ENCODE peak calls at places on chromosomes 2 and 18, in four cellular contexts. One of them, this sample, is unnamed.
A peak's percentile ranks its signal among the peaks of the same experiment; 100 is the strongest.

GRCh38 chr2:116223912-116224311 is 1590.6 kb upstream of the DDX18 start:
- DNase-seq in fibroblast of pulmonary artery: no peak
- DNase-seq in brain microvascular endothelial cell: no peak
- DNase-seq in fibroblast of lung: no peak
- DNase-seq in this sample: no peak

GRCh38 chr18:26992920-26993319 is 127.4 kb upstream of the AQP4 start:
- DNase-seq in fibroblast of pulmonary artery: no peak
- DNase-seq in brain microvascular endothelial cell: no peak
- DNase-seq in fibroblast of lung: no peak
- DNase-seq in this sample: no peak

GRCh38 chr2:174615951-174616436 is 18.4 kb upstream of the WIPF1 start:
- DNase-seq in fibroblast of pulmonary artery: peak; percentile 82
- DNase-seq in brain microvascular endothelial cell: peak; percentile 73
- DNase-seq in fibroblast of lung: peak; percentile 38
- DNase-seq in this sample: peak; percentile 68

GRCh38 chr2:65367517-65367916 is 64.9 kb downstream of the SPRED2 start:
- DNase-seq in fibroblast of pulmonary artery: peak; percentile 95
- DNase-seq in brain microvascular endothelial cell: peak; percentile 92
- DNase-seq in fibroblast of lung: peak; percentile 93
- DNase-seq in this sample: peak; percentile 87

GRCh38 chr2:213274143-213274542 is 10.1 kb upstream of the SPAG16 start:
- DNase-seq in fibroblast of pulmonary artery: no peak
- DNase-seq in brain microvascular endothelial cell: no peak
- DNase-seq in fibroblast of lung: no peak
- DNase-seq in this sample: no peak

GRCh38 chr18:7023581-7023980 is 94.0 kb downstream of the LAMA1 start:
- DNase-seq in fibroblast of pulmonary artery: no peak
- DNase-seq in brain microvascular endothelial cell: no peak
- DNase-seq in fibroblast of lung: no peak
- DNase-seq in this sample: no peak

GRCh38 chr18:44859263-44859662 is 178.6 kb downstream of the SETBP1 start:
- DNase-seq in fibroblast of pulmonary artery: no peak
- DNase-seq in brain microvascular endothelial cell: no peak
- DNase-seq in fibroblast of lung: no peak
- DNase-seq in this sample: no peak

GRCh38 chr2:65991864-65992554 is 442.9 kb upstream of the MEIS1 start:
- DNase-seq in fibroblast of pulmonary artery: no peak
- DNase-seq in brain microvascular endothelial cell: no peak
- DNase-seq in fibroblast of lung: no peak
- DNase-seq in this sample: no peak

GRCh38 chr2:172293952-172294351 is 133.4 kb upstream of the ITGA6 start:
- DNase-seq in fibroblast of pulmonary artery: peak; percentile 80
- DNase-seq in brain microvascular endothelial cell: peak; percentile 40
- DNase-seq in fibroblast of lung: peak; percentile 81
- DNase-seq in this sample: no peak

GRCh38 chr18:34491719-34492118 is 218.4 kb upstream of the DTNA start:
- DNase-seq in fibroblast of pulmonary artery: no peak
- DNase-seq in brain microvascular endothelial cell: no peak
- DNase-seq in fibroblast of lung: no peak
- DNase-seq in this sample: no peak

GRCh38 chr2:240711296-240711695 is 19.6 kb downstream of the AQP12A start:
- DNase-seq in fibroblast of pulmonary artery: no peak
- DNase-seq in brain microvascular endothelial cell: no peak
- DNase-seq in fibroblast of lung: no peak
- DNase-seq in this sample: no peak

GRCh38 chr2:204604061-204604460 is 58.8 kb downstream of the PARD3B start:
- DNase-seq in fibroblast of pulmonary artery: peak; percentile 35
- DNase-seq in brain microvascular endothelial cell: peak; percentile 11
- DNase-seq in fibroblast of lung: no peak
- DNase-seq in this sample: peak; percentile 13

GRCh38 chr2:23530909-23531276 is 145.9 kb downstream of the KLHL29 start:
- DNase-seq in fibroblast of pulmonary artery: no peak
- DNase-seq in brain microvascular endothelial cell: no peak
- DNase-seq in fibroblast of lung: no peak
- DNase-seq in this sample: no peak

GRCh38 chr2:98985905-98986666 is 50.1 kb upstream of the CRACDL start:
- DNase-seq in fibroblast of pulmonary artery: peak; percentile 1
- DNase-seq in brain microvascular endothelial cell: no peak
- DNase-seq in fibroblast of lung: no peak
- DNase-seq in this sample: no peak

GRCh38 chr2:179275280-179276013 is 10.8 kb upstream of the SESTD1 start:
- DNase-seq in fibroblast of pulmonary artery: no peak
- DNase-seq in brain microvascular endothelial cell: no peak
- DNase-seq in fibroblast of lung: peak; percentile 35
- DNase-seq in this sample: no peak

GRCh38 chr18:22428672-22429071 is 11.0 kb upstream of the CTAGE1 start:
- DNase-seq in fibroblast of pulmonary artery: no peak
- DNase-seq in brain microvascular endothelial cell: no peak
- DNase-seq in fibroblast of lung: no peak
- DNase-seq in this sample: no peak